ENCODE peak calls at places on chromosome 12, in five cellular contexts. X is HepG2, O is progenitor cell of endocrine pancreas, T is IMR-90, S is fibroblast of mammary gland. L is an unnamed sample.

GRCh38 chr12:76084277-76085158 is at the start of gene NAP1L1:
- DNase-seq in X (peak), O (peak), T (peak), S (peak), L (peak)

GRCh38 chr12:65597527-65597926 is 226.8 kb upstream of the HMGA2 start:
- DNase-seq in X (no peak), O (no peak), T (peak), S (no peak), L (no peak)

GRCh38 chr12:89883630-89884364 is 175.2 kb upstream of the ATP2B1 start:
- DNase-seq in X (no peak), O (no peak), T (peak), S (peak), L (no peak)

GRCh38 chr12:96513681-96514080 is 24.3 kb downstream of the CFAP54 start:
- DNase-seq in X (no peak), O (no peak), T (peak), S (peak), L (no peak)

GRCh38 chr12:6957151-6957701 is 6.1 kb downstream of the PTPN6 start:
- DNase-seq in X (no peak), O (no peak), T (no peak), S (no peak), L (no peak)

GRCh38 chr12:89706551-89707348 is 1.9 kb downstream of the ATP2B1 start:
- DNase-seq in X (no peak), O (no peak), T (peak), S (peak), L (peak)

GRCh38 chr12:23282701-23283100 is 657.7 kb downstream of the ETNK1 start:
- DNase-seq in X (no peak), O (no peak), T (no peak), S (no peak), L (no peak)

GRCh38 chr12:124576061-124576650 is 8.7 kb upstream of the NCOR2 start:
- DNase-seq in X (no peak), O (no peak), T (no peak), S (no peak), L (no peak)

GRCh38 chr12:8563383-8563782 is 22.7 kb upstream of the CLEC4E start:
- DNase-seq in X (no peak), O (no peak), T (no peak), S (no peak), L (no peak)

GRCh38 chr12:8559676-8560075 is 19.0 kb upstream of the CLEC4E start:
- DNase-seq in X (no peak), O (no peak), T (no peak), S (no peak), L (no peak)

GRCh38 chr12:8560986-8561385 is 20.3 kb upstream of the CLEC4E start:
- DNase-seq in X (no peak), O (no peak), T (no peak), S (no peak), L (no peak)

GRCh38 chr12:8564656-8565055 is 24.0 kb upstream of the CLEC4E start:
- DNase-seq in X (no peak), O (no peak), T (no peak), S (no peak), L (no peak)

GRCh38 chr12:8562310-8562709 is 21.6 kb upstream of the CLEC4E start:
- DNase-seq in X (no peak), O (no peak), T (no peak), S (peak), L (no peak)
- TF ChIP-seq CTCF in X (peak), O (peak), T (no peak), S (peak), L (no peak)

DNA sequence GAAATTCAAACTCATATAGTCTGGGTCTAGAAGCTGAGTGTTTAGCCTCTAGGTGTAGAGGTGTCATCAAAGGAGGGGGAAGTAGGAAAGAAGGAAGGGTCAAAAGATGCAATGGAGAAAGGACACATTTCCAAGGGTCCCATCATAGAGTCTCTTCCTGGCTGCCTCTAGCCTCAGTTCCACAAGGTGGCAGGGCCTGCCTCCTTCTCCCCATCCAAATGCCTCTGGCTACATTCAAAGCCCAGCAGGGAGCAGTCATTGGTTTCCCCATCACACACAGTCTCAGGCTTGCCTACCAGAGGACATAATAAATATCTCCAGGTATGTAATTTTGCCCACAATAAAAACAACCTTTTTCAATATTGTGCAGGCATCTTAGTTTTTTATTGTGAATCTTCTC is 2.1 kb upstream of the CCT2 start:
- DNase-seq in X (peak), O (no peak), T (no peak), S (no peak), L (no peak)
- TF ChIP-seq CTCF in X (peak), O (no peak), T (no peak), S (no peak), L (no peak)

GRCh38 chr12:70365648-70366518 is at the start of gene KCNMB4:
- DNase-seq in X (peak), O (peak), T (peak), S (no peak), L (peak)
- TF ChIP-seq CTCF in X (no peak), O (no peak), T (no peak), S (no peak), L (no peak)

DNA sequence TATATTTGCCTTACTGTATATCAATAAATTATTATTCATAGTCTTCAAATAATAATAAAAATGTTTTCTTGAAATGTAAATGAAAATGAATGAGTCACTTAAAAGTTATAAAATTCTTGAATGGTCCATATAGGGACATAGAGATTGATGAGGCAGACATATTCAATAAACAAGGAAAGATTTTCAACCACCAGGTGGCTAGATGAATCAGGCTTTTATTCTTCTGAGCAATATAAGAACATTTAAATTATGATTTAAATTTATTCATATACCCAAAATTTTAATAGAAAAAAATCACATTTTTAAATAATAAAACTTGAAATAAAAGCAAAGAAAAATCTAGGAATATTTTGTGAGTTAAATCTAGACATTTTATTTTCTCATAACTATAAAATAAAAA is 249.6 kb downstream of the ACSS3 start:
- DNase-seq in X (no peak), O (no peak), T (no peak), S (no peak), L (no peak)
- TF ChIP-seq CTCF in X (no peak), O (no peak), T (no peak), S (no peak), L (no peak)

GRCh38 chr12:30811966-30812365 is 57.2 kb upstream of the CAPRIN2 start:
- DNase-seq in X (no peak), O (no peak), T (no peak), S (no peak), L (no peak)

GRCh38 chr12:30806989-30807694 is 52.4 kb upstream of the CAPRIN2 start:
- DNase-seq in X (peak), O (no peak), T (peak), S (peak), L (no peak)

GRCh38 chr12:30805959-30806358 is 51.2 kb upstream of the CAPRIN2 start:
- DNase-seq in X (no peak), O (no peak), T (no peak), S (no peak), L (no peak)

GRCh38 chr12:30810918-30811317 is 56.2 kb upstream of the CAPRIN2 start:
- DNase-seq in X (no peak), O (no peak), T (no peak), S (no peak), L (no peak)

GRCh38 chr12:30807695-30808034 is 52.9 kb upstream of the CAPRIN2 start:
- DNase-seq in X (no peak), O (no peak), T (no peak), S (no peak), L (no peak)
- TF ChIP-seq CTCF in X (no peak), O (peak), T (no peak), S (no peak), L (no peak)

DNA sequence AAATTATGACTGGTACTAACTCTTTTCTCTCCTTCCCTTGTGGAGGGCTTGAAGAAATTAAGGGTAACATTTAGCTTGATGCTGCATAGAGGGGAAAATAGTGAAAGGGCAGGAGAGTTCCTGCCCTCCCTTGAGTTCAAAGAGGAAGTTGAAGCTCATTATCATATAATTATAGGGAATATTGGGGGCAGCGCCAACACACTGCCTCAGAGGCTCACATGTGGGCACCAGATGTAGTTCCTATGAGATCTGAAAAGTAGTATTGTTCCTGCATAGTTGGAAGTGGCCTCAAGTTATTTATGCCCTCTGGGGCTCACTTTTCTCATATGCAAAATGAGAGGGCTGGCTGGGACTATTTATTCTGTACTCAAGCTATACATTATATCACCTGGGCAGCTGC is 33.0 kb upstream of the FGF23 start:
- DNase-seq in X (no peak), O (no peak), T (no peak), S (peak), L (no peak)
- TF ChIP-seq CTCF in X (no peak), O (no peak), T (no peak), S (no peak), L (no peak)

GRCh38 chr12:59710964-59711363 is 115.1 kb downstream of the SLC16A7 start:
- DNase-seq in X (no peak), O (no peak), T (no peak), S (no peak), L (no peak)
- TF ChIP-seq CTCF in X (no peak), O (no peak), T (no peak), S (no peak), L (no peak)

GRCh38 chr12:39805651-39806050 is 186.0 kb upstream of the ABCD2 start:
- DNase-seq in X (no peak), O (no peak), T (no peak), S (no peak), L (no peak)

GRCh38 chr12:39803151-39803550 is 183.5 kb upstream of the ABCD2 start:
- DNase-seq in X (no peak), O (no peak), T (no peak), S (no peak), L (no peak)

GRCh38 chr12:39804479-39805241 is 185.1 kb upstream of the ABCD2 start:
- DNase-seq in X (no peak), O (no peak), T (no peak), S (peak), L (no peak)

DNA sequence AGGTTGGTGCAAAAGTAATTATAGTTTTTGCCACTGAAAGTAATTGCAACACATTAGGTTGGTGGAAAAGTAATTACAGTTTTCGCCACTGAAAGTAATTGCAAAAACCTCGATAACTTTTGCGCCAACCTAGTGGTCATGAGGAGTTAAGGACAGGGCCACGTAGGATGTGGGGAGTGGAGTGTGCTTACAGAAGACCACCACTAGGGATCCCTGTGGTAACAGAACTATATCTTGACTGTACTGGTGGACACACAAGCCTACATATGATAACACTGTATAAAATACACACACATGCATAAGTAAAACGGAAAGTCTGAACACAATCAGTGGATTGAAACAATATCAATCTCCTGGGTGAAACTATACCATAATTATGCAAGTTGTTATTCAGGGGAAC is 187.4 kb upstream of the ABCD2 start:
- DNase-seq in X (peak), O (no peak), T (no peak), S (peak), L (no peak)
- TF ChIP-seq CTCF in X (peak), O (peak), T (no peak), S (peak), L (no peak)

GRCh38 chr12:123533672-123534643 is at the start of gene RILPL1:
- DNase-seq in X (peak), O (peak), T (peak), S (peak), L (peak)
- TF ChIP-seq CTCF in X (peak), O (peak), T (peak), S (no peak), L (peak)